ENCODE peak calls at places on chromosomes 13 and 19, in five cellular contexts. P is H1, C is K562, D is HepG2, R is GM12878. H is an unnamed sample.

GRCh38 chr13:80086304-80086721 is 254.6 kb downstream of the SPRY2 start:
- DNase-seq in P (no peak), C (no peak), D (no peak), R (no peak), H (no peak)

GRCh38 chr13:48320396-48320790 is 16.8 kb downstream of the RB1 start:
- DNase-seq in P (no peak), C (no peak), D (no peak), R (no peak), H (no peak)

GRCh38 chr19:18743281-18743825 is 47.8 kb downstream of the COMP start:
- DNase-seq in P (no peak), C (peak; percentile 88), D (no peak), R (no peak), H (no peak)

GRCh38 chr19:18996796-18997394 is 36.4 kb downstream of the SUGP2 start:
- DNase-seq in P (no peak), C (no peak), D (no peak), R (no peak), H (no peak)

GRCh38 chr13:55013051-55013450 is 1984.4 kb downstream of the OLFM4 start:
- DNase-seq in P (no peak), C (no peak), D (no peak), R (no peak), H (no peak)

GRCh38 chr13:94298346-94298745 is 181.1 kb downstream of the DCT start:
- DNase-seq in P (no peak), C (no peak), D (no peak), R (no peak), H (no peak)

GRCh38 chr19:3343619-3344502 is 22.5 kb upstream of the NFIC start:
- DNase-seq in P (no peak), C (peak; percentile 92), D (peak; percentile 86), R (no peak), H (peak; percentile 87)

GRCh38 chr19:3054972-3055740 is 7.1 kb downstream of the TLE5 start:
- DNase-seq in P (no peak), C (no peak), D (no peak), R (no peak), H (no peak)

GRCh38 chr19:44987148-44987675 is 14.1 kb upstream of the RELB start:
- DNase-seq in P (no peak), C (no peak), D (no peak), R (no peak), H (no peak)

GRCh38 chr13:71515639-71516038 is 351.4 kb downstream of the DACH1 start:
- DNase-seq in P (no peak), C (no peak), D (no peak), R (no peak), H (no peak)

GRCh38 chr13:99083976-99084375 is 106.1 kb upstream of the DOCK9 start:
- DNase-seq in P (no peak), C (no peak), D (no peak), R (no peak), H (no peak)

GRCh38 chr19:41434450-41434849 is 5.3 kb downstream of the DMAC2 start:
- DNase-seq in P (no peak), C (no peak), D (no peak), R (no peak), H (no peak)

GRCh38 chr19:7177926-7178325 is 108.4 kb downstream of the ZNF557 start:
- DNase-seq in P (no peak), C (no peak), D (no peak), R (no peak), H (no peak)

GRCh38 chr13:109790951-109791605 is 4.7 kb upstream of the IRS2 start:
- DNase-seq in P (no peak), C (peak; percentile 54), D (peak; percentile 22), R (no peak), H (no peak)

GRCh38 chr19:51811344-51811743 is 16.4 kb downstream of the FPR3 start:
- DNase-seq in P (no peak), C (no peak), D (no peak), R (no peak), H (no peak)

GRCh38 chr13:41401371-41401770 is 56.0 kb upstream of the RGCC start:
- DNase-seq in P (no peak), C (no peak), D (no peak), R (no peak), H (no peak)

GRCh38 chr19:22052644-22053013 is 345 bp downstream of the ZNF257 start:
- DNase-seq in P (no peak), C (peak; percentile 4), D (no peak), R (no peak), H (no peak)

GRCh38 chr19:15101479-15102082 is 5.6 kb upstream of the SYDE1 start:
- DNase-seq in P (no peak), C (peak; percentile 42), D (peak; percentile 52), R (no peak), H (peak; percentile 38)

GRCh38 chr13:101262306-101262705 is 154.0 kb downstream of the NALCN start:
- DNase-seq in P (no peak), C (no peak), D (no peak), R (no peak), H (no peak)

GRCh38 chr19:55096061-55096701 is 20.5 kb downstream of the EPS8L1 start:
- DNase-seq in P (no peak), C (no peak), D (no peak), R (no peak), H (no peak)

GRCh38 chr19:14837391-14837790 is 2.4 kb upstream of the OR7A5 start:
- DNase-seq in P (no peak), C (no peak), D (no peak), R (no peak), H (no peak)

GRCh38 chr13:50410921-50411712 is 395.9 kb downstream of the KCNRG start:
- DNase-seq in P (no peak), C (peak; percentile 83), D (peak; percentile 22), R (no peak), H (peak; percentile 69)

GRCh38 chr13:60933638-60934037 is 482.0 kb downstream of the PCDH20 start:
- DNase-seq in P (no peak), C (no peak), D (no peak), R (no peak), H (no peak)

GRCh38 chr13:37870489-37870845 is 895 bp upstream of the TRPC4 start:
- DNase-seq in P (no peak), C (no peak), D (no peak), R (no peak), H (no peak)

GRCh38 chr19:56566904-56567273 is 379 bp upstream of the ZNF470 start:
- DNase-seq in P (no peak), C (no peak), D (no peak), R (no peak), H (no peak)

GRCh38 chr13:35781044-35781443 is 304.6 kb upstream of the MAB21L1 start:
- DNase-seq in P (no peak), C (no peak), D (no peak), R (no peak), H (no peak)

GRCh38 chr13:49053215-49053614 is 77.5 kb downstream of the FNDC3A start:
- DNase-seq in P (no peak), C (no peak), D (no peak), R (no peak), H (no peak)

GRCh38 chr19:2051771-2052704 is 994 bp upstream of the MKNK2 start:
- DNase-seq in P (no peak), C (no peak), D (no peak), R (peak; percentile 72), H (no peak)

GRCh38 chr19:33214621-33215020 is 11.0 kb downstream of the SLC7A10 start:
- DNase-seq in P (no peak), C (peak; percentile 38), D (peak; percentile 41), R (no peak), H (no peak)
- TF ChIP-seq SRF in P (no peak), C (no peak), D (no peak), R (no peak), H (no peak)

GRCh38 chr19:38975861-38976271 is 324 bp upstream of the FBXO17 start:
- DNase-seq in P (no peak), C (no peak), D (peak; percentile 60), R (no peak), H (no peak)
- TF ChIP-seq SRF in P (no peak), C (no peak), D (no peak), R (no peak), H (no peak)

GRCh38 chr19:42567567-42567966 is 27.2 kb downstream of the CEACAM8 start:
- DNase-seq in P (no peak), C (no peak), D (no peak), R (no peak), H (no peak)
- TF ChIP-seq SRF in P (no peak), C (no peak), D (no peak), R (no peak), H (no peak)

DNA sequence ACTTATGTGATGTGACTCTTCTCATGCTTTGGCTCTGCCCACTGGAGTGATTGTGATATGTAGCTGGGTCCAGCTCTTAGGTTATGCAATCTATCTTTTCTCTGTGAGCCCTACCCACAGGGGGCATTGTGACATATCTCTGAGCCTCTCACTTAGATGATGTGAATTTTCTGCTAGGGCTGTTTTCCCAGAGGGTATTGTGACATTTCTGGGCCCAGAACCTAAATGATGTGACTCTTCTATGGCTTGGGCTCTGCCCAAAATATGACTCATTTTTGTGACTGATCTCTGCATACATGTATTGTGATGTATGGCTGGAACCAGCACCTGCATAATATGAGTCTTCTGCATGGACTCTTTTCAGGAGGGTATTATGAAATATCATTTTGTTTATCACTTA is 12.3 kb upstream of the ZNF254 start:
- DNase-seq in P (no peak), C (no peak), D (no peak), R (no peak), H (no peak)
- TF ChIP-seq SRF in P (no peak), C (no peak), D (no peak), R (no peak), H (no peak)

GRCh38 chr19:29834991-29835390 is 23.2 kb downstream of the CCNE1 start:
- DNase-seq in P (no peak), C (no peak), D (no peak), R (no peak), H (no peak)
- TF ChIP-seq SRF in P (no peak), C (no peak), D (no peak), R (no peak), H (no peak)

GRCh38 chr13:40187836-40188591 is 478.4 kb downstream of the FOXO1 start:
- DNase-seq in P (no peak), C (no peak), D (no peak), R (no peak), H (no peak)
- TF ChIP-seq SRF in P (no peak), C (no peak), D (no peak), R (no peak), H (no peak)

DNA sequence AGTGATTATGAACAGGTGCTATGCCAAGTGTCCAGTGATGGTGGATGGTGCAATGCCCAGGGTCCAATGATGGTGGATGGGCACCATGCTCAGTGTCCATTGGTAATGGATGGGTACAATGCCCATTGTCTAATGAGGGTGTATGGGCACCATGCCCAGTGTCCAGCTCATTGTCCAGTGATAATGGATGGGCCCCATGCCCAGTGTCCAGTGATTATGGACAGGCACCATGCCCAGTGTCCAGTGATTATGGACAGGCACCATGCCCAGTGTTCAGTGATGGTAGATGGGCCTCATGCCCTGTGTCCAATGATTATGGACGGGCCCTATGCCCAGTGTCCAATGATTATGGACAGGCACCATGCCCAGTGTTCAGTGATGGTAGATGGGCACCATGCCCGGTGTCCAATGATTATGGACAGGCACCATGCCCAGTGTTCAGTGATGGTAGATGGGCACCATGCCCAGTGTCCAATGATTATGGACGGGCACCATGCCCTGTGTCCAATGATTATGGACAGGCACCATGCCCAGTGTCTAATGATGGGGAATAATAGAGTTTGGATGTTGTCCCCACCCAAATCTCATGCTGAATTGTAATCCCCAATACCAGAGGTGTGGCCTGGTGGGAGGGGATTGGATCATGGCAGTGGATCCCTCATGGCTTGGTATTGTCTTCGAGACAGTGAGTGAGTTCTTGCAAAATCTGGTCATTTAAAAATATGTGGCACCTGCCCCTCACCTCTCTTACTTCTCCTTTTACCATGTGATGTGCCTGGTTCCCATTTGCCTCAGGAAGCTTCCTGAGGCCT is 87.8 kb downstream of the ANKRD10 start:
- DNase-seq in P (no peak), C (no peak), D (no peak), R (no peak), H (no peak)
- TF ChIP-seq SRF in P (no peak), C (no peak), D (no peak), R (no peak), H (no peak)